ENCODE peak calls at places on chromosomes 3 and 15, in four cellular contexts. H is HepG2, R is K562, L is HCT116. F is an unnamed sample.

GRCh38 chr3:152026033-152026556 is 152.7 kb downstream of the SUCNR1 start:
- DNase-seq in H (no peak), R (no peak), L (peak), F (peak)

GRCh38 chr3:143302638-143303171 is 183.1 kb downstream of the CHST2 start:
- DNase-seq in H (no peak), R (no peak), L (no peak), F (no peak)

GRCh38 chr3:82281205-82281604 is 519.8 kb upstream of the GBE1 start:
- DNase-seq in H (no peak), R (no peak), L (no peak), F (no peak)

GRCh38 chr3:61358364-61358763 is 107.1 kb upstream of the FHIT start:
- DNase-seq in H (no peak), R (no peak), L (no peak), F (no peak)

GRCh38 chr15:28945626-28946215 is 59.9 kb downstream of the APBA2 start:
- DNase-seq in H (no peak), R (no peak), L (no peak), F (no peak)

GRCh38 chr15:37246856-37247255 is 146.5 kb upstream of the MEIS2 start:
- DNase-seq in H (no peak), R (no peak), L (no peak), F (no peak)

GRCh38 chr15:28954466-28955159 is 68.8 kb downstream of the APBA2 start:
- DNase-seq in H (no peak), R (no peak), L (no peak), F (no peak)

GRCh38 chr3:55765906-55766701 is 279.0 kb upstream of the WNT5A start:
- DNase-seq in H (no peak), R (no peak), L (no peak), F (no peak)

GRCh38 chr15:49621327-49622210 is 721 bp downstream of the DTWD1 start:
- DNase-seq in H (no peak), R (no peak), L (no peak), F (no peak)

GRCh38 chr15:74889390-74889881 is 406 bp upstream of the MPI start:
- DNase-seq in H (no peak), R (peak), L (no peak), F (no peak)

GRCh38 chr3:72912532-72912931 is 24.7 kb downstream of the GXYLT2 start:
- DNase-seq in H (no peak), R (no peak), L (no peak), F (no peak)

GRCh38 chr3:65551945-65552344 is 486.8 kb downstream of the MAGI1 start:
- DNase-seq in H (no peak), R (no peak), L (no peak), F (no peak)

GRCh38 chr3:15361494-15362214 is 29.3 kb upstream of the SH3BP5 start:
- DNase-seq in H (no peak), R (no peak), L (no peak), F (no peak)

GRCh38 chr3:62755285-62755684 is 119.9 kb downstream of the CADPS start:
- DNase-seq in H (no peak), R (no peak), L (no peak), F (no peak)

GRCh38 chr3:25038907-25039306 is 389.2 kb upstream of the RARB start:
- DNase-seq in H (no peak), R (no peak), L (no peak), F (no peak)

GRCh38 chr15:52806284-52806655 is 16.1 kb upstream of the ONECUT1 start:
- DNase-seq in H (no peak), R (no peak), L (no peak), F (no peak)

GRCh38 chr3:136276049-136276755 is 26.1 kb downstream of the PCCB start:
- DNase-seq in H (no peak), R (no peak), L (no peak), F (no peak)

GRCh38 chr3:188776447-188776846 is 395.3 kb upstream of the TPRG1 start:
- DNase-seq in H (no peak), R (no peak), L (no peak), F (no peak)

GRCh38 chr3:40043444-40043755 is 234.0 kb downstream of the MYRIP start:
- DNase-seq in H (no peak), R (no peak), L (no peak), F (no peak)

GRCh38 chr3:27712136-27713065 is 9.7 kb downstream of the EOMES start:
- DNase-seq in H (peak), R (peak), L (peak), F (no peak)

GRCh38 chr3:120852412-120852811 is 55.6 kb upstream of the STXBP5L start:
- DNase-seq in H (no peak), R (no peak), L (no peak), F (no peak)

GRCh38 chr3:174891524-174892203 is 32.5 kb downstream of the NAALADL2 start:
- DNase-seq in H (no peak), R (no peak), L (no peak), F (no peak)

GRCh38 chr3:150410311-150411105 is 2.4 kb downstream of the TSC22D2 start:
- DNase-seq in H (no peak), R (peak), L (no peak), F (no peak)

GRCh38 chr3:126965526-126966080 is 17.3 kb upstream of the PLXNA1 start:
- DNase-seq in H (no peak), R (no peak), L (no peak), F (no peak)

GRCh38 chr3:32968367-32969087 is 17.1 kb downstream of the CCR4 start:
- DNase-seq in H (no peak), R (no peak), L (no peak), F (no peak)

GRCh38 chr15:66306381-66306780 is 13.0 kb downstream of the DIS3L start:
- DNase-seq in H (no peak), R (no peak), L (no peak), F (no peak)

GRCh38 chr3:146156060-146156459 is 4.9 kb downstream of the PLOD2 start:
- DNase-seq in H (no peak), R (no peak), L (no peak), F (no peak)

GRCh38 chr3:184512621-184513020 is 49.0 kb upstream of the EPHB3 start:
- DNase-seq in H (no peak), R (no peak), L (no peak), F (no peak)

GRCh38 chr3:183892610-183893214 is 8.0 kb upstream of the PARL start:
- DNase-seq in H (peak), R (no peak), L (no peak), F (no peak)

GRCh38 chr3:117003501-117003900 is 293.9 kb downstream of the TUSC7 start:
- DNase-seq in H (no peak), R (no peak), L (no peak), F (no peak)

GRCh38 chr15:48396020-48396419 is 64.8 kb downstream of the DUT start:
- DNase-seq in H (no peak), R (no peak), L (no peak), F (no peak)

GRCh38 chr3:168097381-168097780 is 1.7 kb upstream of the GOLIM4 start:
- DNase-seq in H (no peak), R (no peak), L (no peak), F (no peak)

GRCh38 chr3:52062499-52062898 is 6.1 kb upstream of the DUSP7 start:
- DNase-seq in H (no peak), R (no peak), L (peak), F (no peak)
- TF ChIP-seq TCF7L2 in H (no peak), R (no peak), L (no peak), F (no peak)

DNA sequence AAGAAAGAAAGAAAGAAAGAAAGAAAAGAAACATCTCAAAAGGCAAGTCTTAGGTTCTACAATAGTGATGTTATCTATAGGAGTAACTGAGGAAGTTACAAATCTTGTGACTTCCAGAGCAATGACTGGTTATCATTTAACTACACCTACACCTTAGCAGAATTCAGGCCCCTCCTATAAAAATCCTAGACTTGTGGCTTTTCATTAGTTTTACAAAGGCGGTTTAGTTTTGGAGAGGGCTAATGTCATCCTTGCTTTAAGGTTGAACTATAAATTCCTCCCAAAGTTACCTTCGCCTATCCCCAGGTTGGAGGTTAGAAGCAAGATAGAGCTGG is 4.1 kb upstream of the SCAP start:
- DNase-seq in H (no peak), R (no peak), L (no peak), F (no peak)
- TF ChIP-seq POLR2AphosphoS5 in H (no peak), R (no peak), L (no peak), F (no peak)

GRCh38 chr15:99102332-99103235 is 2.3 kb upstream of the SYNM start:
- DNase-seq in H (no peak), R (no peak), L (no peak), F (no peak)
- TF ChIP-seq TCF7L2 in H (no peak), R (no peak), L (no peak), F (no peak)

GRCh38 chr3:107373896-107374295 is 3.3 kb upstream of the CCDC54 start:
- DNase-seq in H (no peak), R (no peak), L (no peak), F (no peak)

GRCh38 chr3:107377151-107377550 is at the start of gene CCDC54:
- DNase-seq in H (no peak), R (no peak), L (no peak), F (no peak)

GRCh38 chr3:107370902-107371301 is 6.3 kb upstream of the CCDC54 start:
- DNase-seq in H (no peak), R (no peak), L (no peak), F (no peak)

GRCh38 chr3:107372506-107372905 is 4.7 kb upstream of the CCDC54 start:
- DNase-seq in H (no peak), R (no peak), L (no peak), F (no peak)

DNA sequence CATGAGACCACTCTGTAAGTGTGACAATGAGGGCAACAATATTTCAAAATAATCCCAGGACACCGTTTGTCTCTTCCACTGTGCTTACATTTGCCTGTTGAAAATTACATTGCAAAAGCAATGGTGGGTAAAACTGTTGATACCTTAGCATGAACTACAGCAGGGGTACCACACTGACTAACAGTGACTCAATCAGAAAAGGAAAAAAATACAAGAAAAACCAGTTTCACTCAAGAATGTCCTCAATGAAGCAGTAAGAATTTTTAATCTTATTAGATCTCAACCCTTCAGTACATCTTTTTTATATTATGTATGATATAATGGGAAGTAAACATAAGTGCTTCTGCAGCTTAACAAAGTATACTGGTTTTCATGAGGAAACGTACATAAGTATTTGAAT is 1.6 kb upstream of the CCDC54 start:
- DNase-seq in H (no peak), R (no peak), L (no peak), F (no peak)
- TF ChIP-seq POLR2AphosphoS5 in H (no peak), R (no peak), L (no peak), F (no peak)

GRCh38 chr3:159265705-159266104 is 463.9 kb downstream of the MFSD1 start:
- DNase-seq in H (no peak), R (no peak), L (no peak), F (no peak)

GRCh38 chr3:159257954-159258353 is 456.1 kb downstream of the MFSD1 start:
- DNase-seq in H (no peak), R (no peak), L (no peak), F (no peak)

GRCh38 chr3:159263750-159264561 is 462.1 kb downstream of the MFSD1 start:
- DNase-seq in H (peak), R (peak), L (peak), F (no peak)

DNA sequence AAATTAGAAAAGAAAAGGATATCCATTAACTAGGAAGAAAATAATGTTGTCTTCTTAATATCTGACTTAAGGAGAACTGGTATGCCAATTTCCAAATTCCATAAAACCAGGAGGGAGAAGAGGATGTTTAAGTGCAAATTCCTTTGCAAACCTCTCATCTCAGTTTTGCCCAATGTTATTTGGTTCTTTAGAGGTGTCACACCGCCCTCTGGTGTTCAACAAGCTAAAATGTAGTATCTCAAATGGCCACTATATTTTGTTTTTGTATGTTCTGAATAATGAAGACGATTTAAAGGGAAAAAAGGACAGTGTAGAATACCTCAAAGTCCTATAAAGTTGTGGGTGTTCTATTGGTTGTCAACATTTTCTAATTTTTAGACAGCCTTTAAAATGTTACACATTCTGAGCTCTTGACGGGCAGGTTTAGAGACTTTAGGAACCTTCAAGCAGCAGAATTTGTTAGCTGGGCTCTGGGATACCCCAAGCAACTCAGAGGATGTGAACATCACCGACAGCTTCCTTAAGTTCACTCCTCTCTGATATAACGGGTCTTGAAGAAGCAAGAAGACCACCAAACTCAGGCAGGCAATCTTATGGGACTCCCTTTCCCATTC is 458.3 kb downstream of the MFSD1 start:
- DNase-seq in H (peak), R (peak), L (peak), F (no peak)
- TF ChIP-seq TCF7L2 in H (no peak), R (no peak), L (no peak), F (no peak)

GRCh38 chr3:185960518-185961288 is 22.9 kb upstream of the TRA2B start:
- DNase-seq in H (peak), R (no peak), L (no peak), F (no peak)
- TF ChIP-seq POLR2AphosphoS5 in H (no peak), R (no peak), L (no peak), F (no peak)

DNA sequence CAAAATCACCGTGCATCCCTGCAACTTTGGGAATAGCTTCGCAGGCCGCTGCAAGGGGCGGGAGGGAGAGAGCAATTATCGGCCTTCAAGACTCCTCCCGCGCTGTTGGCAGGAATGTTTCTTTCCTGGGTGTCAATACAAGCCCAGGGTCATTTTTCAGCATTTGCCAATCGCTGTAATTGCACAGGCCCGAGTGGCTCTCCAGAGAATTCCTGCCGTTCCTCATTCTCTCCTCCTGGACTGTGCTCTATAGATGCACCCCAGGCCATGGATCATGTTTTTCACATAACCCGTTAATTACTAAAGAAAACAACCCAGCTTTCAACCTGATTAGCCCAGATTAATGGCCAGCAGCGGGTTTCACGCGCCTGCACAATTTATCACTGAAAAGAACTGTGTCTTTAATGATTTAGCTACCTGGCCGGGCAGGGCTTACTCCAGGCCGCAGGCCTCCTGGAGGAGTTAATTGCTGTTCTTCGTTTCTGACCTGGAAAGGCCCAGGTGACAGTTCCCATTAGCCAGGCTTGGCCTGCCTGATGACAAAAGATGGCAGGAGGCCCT is 144.3 kb downstream of the OPA1 start:
- DNase-seq in H (no peak), R (no peak), L (no peak), F (no peak)
- TF ChIP-seq TCF7L2 in H (no peak), R (no peak), L (no peak), F (no peak)